ENCODE peak calls at places on chromosomes 13 and 19, in eight cellular contexts. W, J, Y, H, U, L, O and R are unnamed samples.

GRCh38 chr13:70170689-70171088 is 62.4 kb upstream of the KLHL1 start:
- DNase-seq in W (no peak), J (no peak), Y (no peak), H (no peak), U (no peak), L (no peak), O (no peak), R (no peak)

GRCh38 chr13:93769126-93769525 is 542.5 kb downstream of the GPC6 start:
- DNase-seq in W (no peak), J (no peak), Y (no peak), H (no peak), U (no peak), L (no peak), O (no peak), R (no peak)

GRCh38 chr13:113937497-113938140 is 36.3 kb downstream of the C13orf46 start:
- DNase-seq in W (no peak), J (no peak), Y (no peak), H (no peak), U (no peak), L (no peak), O (peak), R (no peak)

GRCh38 chr19:4976412-4977298 is 7.7 kb downstream of the KDM4B start:
- DNase-seq in W (peak), J (peak), Y (peak), H (no peak), U (peak), L (peak), O (peak), R (peak)

GRCh38 chr19:44643605-44644390 is at the start of gene PVR:
- DNase-seq in W (no peak), J (peak), Y (peak), H (no peak), U (peak), L (peak), O (peak), R (no peak)

GRCh38 chr13:25860862-25861261 is 191.0 kb downstream of the SHISA2 start:
- DNase-seq in W (no peak), J (no peak), Y (no peak), H (no peak), U (no peak), L (peak), O (no peak), R (no peak)

GRCh38 chr19:11560404-11560988 is 1.5 kb upstream of the ELOF1 start:
- DNase-seq in W (peak), J (peak), Y (peak), H (peak), U (no peak), L (peak), O (no peak), R (no peak)

GRCh38 chr19:4970558-4971423 is 1.9 kb downstream of the KDM4B start:
- DNase-seq in W (peak), J (no peak), Y (no peak), H (no peak), U (no peak), L (no peak), O (peak), R (no peak)

GRCh38 chr19:41883821-41884733 is 1.1 kb downstream of the ARHGEF1 start:
- DNase-seq in W (peak), J (peak), Y (peak), H (peak), U (peak), L (peak), O (peak), R (peak)

GRCh38 chr19:33998739-33999345 is 173.5 kb upstream of the LSM14A start:
- DNase-seq in W (no peak), J (no peak), Y (no peak), H (no peak), U (no peak), L (peak), O (no peak), R (no peak)

GRCh38 chr19:54002495-54003315 is 11.3 kb downstream of the CACNG6 start:
- DNase-seq in W (no peak), J (no peak), Y (no peak), H (no peak), U (no peak), L (no peak), O (no peak), R (no peak)

GRCh38 chr19:12856684-12857083 is 18.4 kb downstream of the MAST1 start:
- DNase-seq in W (no peak), J (no peak), Y (no peak), H (no peak), U (no peak), L (no peak), O (no peak), R (no peak)
- H3K27ac ChIP-seq in W (no peak), J (no peak), Y (no peak), H (no peak), U (no peak), L (no peak), O (no peak), R (no peak)

GRCh38 chr19:18045307-18046013 is 37.5 kb downstream of the ARRDC2 start:
- DNase-seq in W (no peak), J (no peak), Y (no peak), H (no peak), U (no peak), L (no peak), O (no peak), R (no peak)
- H3K27ac ChIP-seq in W (no peak), J (peak), Y (peak), H (peak), U (peak), L (peak), O (no peak), R (peak)

GRCh38 chr13:51765142-51765515 is 38.8 kb downstream of the DHRS12 start:
- DNase-seq in W (no peak), J (no peak), Y (no peak), H (no peak), U (no peak), L (no peak), O (no peak), R (no peak)
- H3K27ac ChIP-seq in W (no peak), J (peak), Y (peak), H (peak), U (peak), L (peak), O (no peak), R (peak)

DNA sequence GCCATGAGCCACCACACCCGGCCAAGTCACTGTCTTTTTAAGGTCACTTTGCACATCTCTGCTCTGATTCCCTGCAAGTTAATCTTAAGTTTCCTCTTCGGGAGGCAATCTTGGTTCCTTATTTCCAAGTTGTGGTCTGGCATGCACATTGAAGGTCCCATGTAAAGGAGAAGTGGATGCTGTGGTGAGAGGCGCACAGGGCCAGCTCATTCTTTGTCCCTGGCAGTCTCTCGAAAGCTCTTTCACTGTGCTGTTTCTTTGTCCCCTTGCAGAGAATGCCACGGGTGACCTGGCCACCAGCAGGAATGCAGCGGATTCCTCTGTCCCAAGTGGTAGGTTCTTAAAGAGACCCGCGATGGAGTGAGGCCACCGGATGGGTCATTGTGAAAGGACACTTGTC is 16.4 kb upstream of the C19orf33 start:
- DNase-seq in W (no peak), J (no peak), Y (no peak), H (no peak), U (no peak), L (no peak), O (no peak), R (no peak)
- H3K27ac ChIP-seq in W (no peak), J (no peak), Y (no peak), H (no peak), U (no peak), L (peak), O (no peak), R (no peak)

GRCh38 chr19:2254052-2254872 is 2.0 kb downstream of the JSRP1 start:
- DNase-seq in W (no peak), J (no peak), Y (no peak), H (no peak), U (no peak), L (no peak), O (no peak), R (no peak)
- H3K27ac ChIP-seq in W (no peak), J (no peak), Y (no peak), H (no peak), U (no peak), L (no peak), O (no peak), R (no peak)

GRCh38 chr13:21913010-21913409 is 242.1 kb downstream of the FGF9 start:
- DNase-seq in W (peak), J (no peak), Y (no peak), H (no peak), U (no peak), L (no peak), O (no peak), R (no peak)

GRCh38 chr13:21917046-21918010 is 246.5 kb downstream of the FGF9 start:
- DNase-seq in W (no peak), J (peak), Y (no peak), H (no peak), U (no peak), L (no peak), O (no peak), R (no peak)

GRCh38 chr13:21909331-21909730 is 238.5 kb downstream of the FGF9 start:
- DNase-seq in W (no peak), J (no peak), Y (no peak), H (no peak), U (no peak), L (peak), O (no peak), R (no peak)

DNA sequence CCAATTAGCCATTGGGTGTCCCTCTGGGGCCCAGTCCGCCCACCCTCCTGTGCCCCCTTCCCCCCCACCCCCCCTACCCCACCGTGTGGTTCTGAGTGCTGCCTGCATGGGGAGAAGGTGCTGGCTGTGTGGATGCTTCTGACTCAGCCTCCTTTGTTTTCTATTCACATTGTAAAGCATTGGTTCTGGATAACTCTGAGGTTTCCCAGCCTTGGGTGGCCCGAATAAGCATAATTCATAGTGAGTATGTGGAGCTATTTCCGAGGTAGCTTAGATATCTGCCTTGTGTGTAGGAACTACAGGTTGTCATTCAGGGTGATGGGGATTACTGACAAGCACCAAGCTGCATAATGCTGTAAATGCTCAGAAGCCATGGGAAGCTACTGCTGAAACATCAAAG is 241.0 kb downstream of the FGF9 start:
- DNase-seq in W (no peak), J (peak), Y (no peak), H (no peak), U (no peak), L (no peak), O (no peak), R (no peak)
- H3K27ac ChIP-seq in W (no peak), J (no peak), Y (no peak), H (no peak), U (no peak), L (no peak), O (no peak), R (no peak)

DNA sequence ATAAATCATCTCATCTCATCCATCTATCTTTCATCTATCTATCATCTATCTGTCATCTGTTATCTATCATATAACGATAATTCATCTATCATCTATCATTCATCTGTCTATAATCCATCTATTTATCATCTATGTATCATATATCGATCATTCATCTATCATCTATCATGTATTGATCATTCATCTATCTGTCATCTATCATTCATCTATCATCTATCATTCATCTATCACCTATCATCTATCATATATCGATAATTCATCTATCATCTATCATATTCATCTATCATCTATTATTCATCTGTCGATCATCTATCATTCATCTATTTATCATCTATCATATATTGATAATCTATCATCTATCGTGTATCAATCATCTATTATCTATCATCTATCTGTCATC is 100.4 kb upstream of the ZNF492 start:
- DNase-seq in W (no peak), J (no peak), Y (no peak), H (no peak), U (no peak), L (no peak), O (no peak), R (no peak)
- H3K27ac ChIP-seq in W (no peak), J (no peak), Y (no peak), H (no peak), U (no peak), L (no peak), O (no peak), R (no peak)